ENCODE peak calls at places on chromosomes 7 and 10, in ten cellular contexts. One of them, this sample, is unnamed.

GRCh38 chr7:129295015-129295423 is 70.2 kb downstream of the AHCYL2 start:
- DNase-seq in substantia nigra: no peak
- DNase-seq in progenitor cell of endocrine pancreas: no peak
- DNase-seq in LHCN-M2: peak
- DNase-seq in activated T-helper 1 cell treated with Interleukin-2 at 50 U/mL for 16 hours: no peak
- DNase-seq in activated CD4-positive, alpha-beta T cell treated with anti-CD3 and anti-CD28 coated beads, Interleukin-2, amount 10 ng/mL, durations not matched to agents 7 days and 5 days: no peak
- DNase-seq in HCEC 1CT: peak
- DNase-seq in stimulated activated effector memory CD8-positive, alpha-beta T cell treated with anti-CD3 and anti-CD28 coated beads, Interleukin-12 subunit alpha, Interleukin-12 subunit beta, amount 100 ng/mL, for 72 hours: no peak
- DNase-seq in heart left ventricle: no peak
- DNase-seq in NCI-H226: no peak
- DNase-seq in this sample: no peak

GRCh38 chr7:154906201-154906600 is 96.7 kb downstream of the PAXIP1 start:
- DNase-seq in substantia nigra: no peak
- DNase-seq in progenitor cell of endocrine pancreas: no peak
- DNase-seq in LHCN-M2: no peak
- DNase-seq in activated T-helper 1 cell treated with Interleukin-2 at 50 U/mL for 16 hours: no peak
- DNase-seq in activated CD4-positive, alpha-beta T cell treated with anti-CD3 and anti-CD28 coated beads, Interleukin-2, amount 10 ng/mL, durations not matched to agents 7 days and 5 days: no peak
- DNase-seq in HCEC 1CT: no peak
- DNase-seq in stimulated activated effector memory CD8-positive, alpha-beta T cell treated with anti-CD3 and anti-CD28 coated beads, Interleukin-12 subunit alpha, Interleukin-12 subunit beta, amount 100 ng/mL, for 72 hours: no peak
- DNase-seq in heart left ventricle: no peak
- DNase-seq in NCI-H226: no peak
- DNase-seq in this sample: no peak

GRCh38 chr10:103816431-103816830 is 38.9 kb downstream of the SH3PXD2A start:
- DNase-seq in substantia nigra: no peak
- DNase-seq in progenitor cell of endocrine pancreas: no peak
- DNase-seq in LHCN-M2: no peak
- DNase-seq in activated T-helper 1 cell treated with Interleukin-2 at 50 U/mL for 16 hours: no peak
- DNase-seq in activated CD4-positive, alpha-beta T cell treated with anti-CD3 and anti-CD28 coated beads, Interleukin-2, amount 10 ng/mL, durations not matched to agents 7 days and 5 days: no peak
- DNase-seq in HCEC 1CT: no peak
- DNase-seq in stimulated activated effector memory CD8-positive, alpha-beta T cell treated with anti-CD3 and anti-CD28 coated beads, Interleukin-12 subunit alpha, Interleukin-12 subunit beta, amount 100 ng/mL, for 72 hours: no peak
- DNase-seq in heart left ventricle: no peak
- DNase-seq in NCI-H226: no peak
- DNase-seq in this sample: no peak

GRCh38 chr10:96964131-96964530 is 132.0 kb downstream of the LCOR start:
- DNase-seq in substantia nigra: no peak
- DNase-seq in progenitor cell of endocrine pancreas: no peak
- DNase-seq in LHCN-M2: no peak
- DNase-seq in activated T-helper 1 cell treated with Interleukin-2 at 50 U/mL for 16 hours: no peak
- DNase-seq in activated CD4-positive, alpha-beta T cell treated with anti-CD3 and anti-CD28 coated beads, Interleukin-2, amount 10 ng/mL, durations not matched to agents 7 days and 5 days: no peak
- DNase-seq in HCEC 1CT: no peak
- DNase-seq in stimulated activated effector memory CD8-positive, alpha-beta T cell treated with anti-CD3 and anti-CD28 coated beads, Interleukin-12 subunit alpha, Interleukin-12 subunit beta, amount 100 ng/mL, for 72 hours: no peak
- DNase-seq in heart left ventricle: no peak
- DNase-seq in NCI-H226: no peak
- DNase-seq in this sample: no peak

GRCh38 chr10:58275908-58276307 is 6.9 kb downstream of the CISD1 start:
- DNase-seq in substantia nigra: no peak
- DNase-seq in progenitor cell of endocrine pancreas: no peak
- DNase-seq in LHCN-M2: peak
- DNase-seq in activated T-helper 1 cell treated with Interleukin-2 at 50 U/mL for 16 hours: no peak
- DNase-seq in activated CD4-positive, alpha-beta T cell treated with anti-CD3 and anti-CD28 coated beads, Interleukin-2, amount 10 ng/mL, durations not matched to agents 7 days and 5 days: no peak
- DNase-seq in HCEC 1CT: peak
- DNase-seq in stimulated activated effector memory CD8-positive, alpha-beta T cell treated with anti-CD3 and anti-CD28 coated beads, Interleukin-12 subunit alpha, Interleukin-12 subunit beta, amount 100 ng/mL, for 72 hours: no peak
- DNase-seq in heart left ventricle: no peak
- DNase-seq in NCI-H226: peak
- DNase-seq in this sample: no peak

GRCh38 chr10:133162178-133162909 is 2.3 kb downstream of the KNDC1 start:
- DNase-seq in substantia nigra: peak
- DNase-seq in progenitor cell of endocrine pancreas: no peak
- DNase-seq in LHCN-M2: no peak
- DNase-seq in activated T-helper 1 cell treated with Interleukin-2 at 50 U/mL for 16 hours: no peak
- DNase-seq in activated CD4-positive, alpha-beta T cell treated with anti-CD3 and anti-CD28 coated beads, Interleukin-2, amount 10 ng/mL, durations not matched to agents 7 days and 5 days: no peak
- DNase-seq in HCEC 1CT: no peak
- DNase-seq in stimulated activated effector memory CD8-positive, alpha-beta T cell treated with anti-CD3 and anti-CD28 coated beads, Interleukin-12 subunit alpha, Interleukin-12 subunit beta, amount 100 ng/mL, for 72 hours: no peak
- DNase-seq in heart left ventricle: no peak
- DNase-seq in NCI-H226: peak
- DNase-seq in this sample: no peak

GRCh38 chr10:77541247-77541646 is 96.4 kb downstream of the KCNMA1 start:
- DNase-seq in substantia nigra: no peak
- DNase-seq in progenitor cell of endocrine pancreas: no peak
- DNase-seq in LHCN-M2: no peak
- DNase-seq in activated T-helper 1 cell treated with Interleukin-2 at 50 U/mL for 16 hours: no peak
- DNase-seq in activated CD4-positive, alpha-beta T cell treated with anti-CD3 and anti-CD28 coated beads, Interleukin-2, amount 10 ng/mL, durations not matched to agents 7 days and 5 days: no peak
- DNase-seq in HCEC 1CT: no peak
- DNase-seq in stimulated activated effector memory CD8-positive, alpha-beta T cell treated with anti-CD3 and anti-CD28 coated beads, Interleukin-12 subunit alpha, Interleukin-12 subunit beta, amount 100 ng/mL, for 72 hours: no peak
- DNase-seq in heart left ventricle: no peak
- DNase-seq in NCI-H226: no peak
- DNase-seq in this sample: no peak

GRCh38 chr10:48343871-48344598 is 37.6 kb downstream of the MAPK8 start:
- DNase-seq in substantia nigra: no peak
- DNase-seq in progenitor cell of endocrine pancreas: no peak
- DNase-seq in LHCN-M2: no peak
- DNase-seq in activated T-helper 1 cell treated with Interleukin-2 at 50 U/mL for 16 hours: no peak
- DNase-seq in activated CD4-positive, alpha-beta T cell treated with anti-CD3 and anti-CD28 coated beads, Interleukin-2, amount 10 ng/mL, durations not matched to agents 7 days and 5 days: no peak
- DNase-seq in HCEC 1CT: no peak
- DNase-seq in stimulated activated effector memory CD8-positive, alpha-beta T cell treated with anti-CD3 and anti-CD28 coated beads, Interleukin-12 subunit alpha, Interleukin-12 subunit beta, amount 100 ng/mL, for 72 hours: no peak
- DNase-seq in heart left ventricle: no peak
- DNase-seq in NCI-H226: no peak
- DNase-seq in this sample: no peak

GRCh38 chr10:70513848-70514309 is 35.3 kb downstream of the PALD1 start:
- DNase-seq in substantia nigra: no peak
- DNase-seq in progenitor cell of endocrine pancreas: no peak
- DNase-seq in LHCN-M2: no peak
- DNase-seq in activated T-helper 1 cell treated with Interleukin-2 at 50 U/mL for 16 hours: no peak
- DNase-seq in activated CD4-positive, alpha-beta T cell treated with anti-CD3 and anti-CD28 coated beads, Interleukin-2, amount 10 ng/mL, durations not matched to agents 7 days and 5 days: no peak
- DNase-seq in HCEC 1CT: no peak
- DNase-seq in stimulated activated effector memory CD8-positive, alpha-beta T cell treated with anti-CD3 and anti-CD28 coated beads, Interleukin-12 subunit alpha, Interleukin-12 subunit beta, amount 100 ng/mL, for 72 hours: no peak
- DNase-seq in heart left ventricle: peak
- DNase-seq in NCI-H226: no peak
- DNase-seq in this sample: no peak

GRCh38 chr7:142795339-142795863 is 24.6 kb downstream of the PRSS2 start:
- DNase-seq in substantia nigra: no peak
- DNase-seq in progenitor cell of endocrine pancreas: no peak
- DNase-seq in LHCN-M2: no peak
- DNase-seq in activated T-helper 1 cell treated with Interleukin-2 at 50 U/mL for 16 hours: peak
- DNase-seq in activated CD4-positive, alpha-beta T cell treated with anti-CD3 and anti-CD28 coated beads, Interleukin-2, amount 10 ng/mL, durations not matched to agents 7 days and 5 days: peak
- DNase-seq in HCEC 1CT: no peak
- DNase-seq in stimulated activated effector memory CD8-positive, alpha-beta T cell treated with anti-CD3 and anti-CD28 coated beads, Interleukin-12 subunit alpha, Interleukin-12 subunit beta, amount 100 ng/mL, for 72 hours: peak
- DNase-seq in heart left ventricle: no peak
- DNase-seq in NCI-H226: no peak
- DNase-seq in this sample: peak

GRCh38 chr10:24552346-24553016 is 171.2 kb downstream of the ARHGAP21 start:
- DNase-seq in substantia nigra: no peak
- DNase-seq in progenitor cell of endocrine pancreas: peak
- DNase-seq in LHCN-M2: peak
- DNase-seq in activated T-helper 1 cell treated with Interleukin-2 at 50 U/mL for 16 hours: no peak
- DNase-seq in activated CD4-positive, alpha-beta T cell treated with anti-CD3 and anti-CD28 coated beads, Interleukin-2, amount 10 ng/mL, durations not matched to agents 7 days and 5 days: peak
- DNase-seq in HCEC 1CT: no peak
- DNase-seq in stimulated activated effector memory CD8-positive, alpha-beta T cell treated with anti-CD3 and anti-CD28 coated beads, Interleukin-12 subunit alpha, Interleukin-12 subunit beta, amount 100 ng/mL, for 72 hours: no peak
- DNase-seq in heart left ventricle: no peak
- DNase-seq in NCI-H226: no peak
- DNase-seq in this sample: no peak

GRCh38 chr10:29370612-29371092 is 81.8 kb downstream of the LYZL1 start:
- DNase-seq in substantia nigra: no peak
- DNase-seq in progenitor cell of endocrine pancreas: no peak
- DNase-seq in LHCN-M2: peak
- DNase-seq in activated T-helper 1 cell treated with Interleukin-2 at 50 U/mL for 16 hours: no peak
- DNase-seq in activated CD4-positive, alpha-beta T cell treated with anti-CD3 and anti-CD28 coated beads, Interleukin-2, amount 10 ng/mL, durations not matched to agents 7 days and 5 days: no peak
- DNase-seq in HCEC 1CT: no peak
- DNase-seq in stimulated activated effector memory CD8-positive, alpha-beta T cell treated with anti-CD3 and anti-CD28 coated beads, Interleukin-12 subunit alpha, Interleukin-12 subunit beta, amount 100 ng/mL, for 72 hours: no peak
- DNase-seq in heart left ventricle: no peak
- DNase-seq in NCI-H226: peak
- DNase-seq in this sample: no peak

GRCh38 chr7:137903382-137904169 is 56.8 kb upstream of the DGKI start:
- DNase-seq in substantia nigra: peak
- DNase-seq in progenitor cell of endocrine pancreas: peak
- DNase-seq in LHCN-M2: peak
- DNase-seq in activated T-helper 1 cell treated with Interleukin-2 at 50 U/mL for 16 hours: peak
- DNase-seq in activated CD4-positive, alpha-beta T cell treated with anti-CD3 and anti-CD28 coated beads, Interleukin-2, amount 10 ng/mL, durations not matched to agents 7 days and 5 days: peak
- DNase-seq in HCEC 1CT: peak
- DNase-seq in stimulated activated effector memory CD8-positive, alpha-beta T cell treated with anti-CD3 and anti-CD28 coated beads, Interleukin-12 subunit alpha, Interleukin-12 subunit beta, amount 100 ng/mL, for 72 hours: peak
- DNase-seq in heart left ventricle: peak
- DNase-seq in NCI-H226: peak
- DNase-seq in this sample: peak

GRCh38 chr10:117543245-117543998 is 876 bp downstream of the EMX2 start:
- DNase-seq in substantia nigra: no peak
- DNase-seq in progenitor cell of endocrine pancreas: no peak
- DNase-seq in LHCN-M2: no peak
- DNase-seq in activated T-helper 1 cell treated with Interleukin-2 at 50 U/mL for 16 hours: no peak
- DNase-seq in activated CD4-positive, alpha-beta T cell treated with anti-CD3 and anti-CD28 coated beads, Interleukin-2, amount 10 ng/mL, durations not matched to agents 7 days and 5 days: no peak
- DNase-seq in HCEC 1CT: no peak
- DNase-seq in stimulated activated effector memory CD8-positive, alpha-beta T cell treated with anti-CD3 and anti-CD28 coated beads, Interleukin-12 subunit alpha, Interleukin-12 subunit beta, amount 100 ng/mL, for 72 hours: no peak
- DNase-seq in heart left ventricle: no peak
- DNase-seq in NCI-H226: no peak
- DNase-seq in this sample: no peak

GRCh38 chr10:70540089-70540788 is 61.7 kb downstream of the PALD1 start:
- DNase-seq in substantia nigra: no peak
- DNase-seq in progenitor cell of endocrine pancreas: no peak
- DNase-seq in LHCN-M2: no peak
- DNase-seq in activated T-helper 1 cell treated with Interleukin-2 at 50 U/mL for 16 hours: no peak
- DNase-seq in activated CD4-positive, alpha-beta T cell treated with anti-CD3 and anti-CD28 coated beads, Interleukin-2, amount 10 ng/mL, durations not matched to agents 7 days and 5 days: peak
- DNase-seq in HCEC 1CT: no peak
- DNase-seq in stimulated activated effector memory CD8-positive, alpha-beta T cell treated with anti-CD3 and anti-CD28 coated beads, Interleukin-12 subunit alpha, Interleukin-12 subunit beta, amount 100 ng/mL, for 72 hours: no peak
- DNase-seq in heart left ventricle: peak
- DNase-seq in NCI-H226: no peak
- DNase-seq in this sample: no peak

GRCh38 chr7:112137141-112138101 is 68.8 kb downstream of the DOCK4 start:
- DNase-seq in substantia nigra: no peak
- DNase-seq in progenitor cell of endocrine pancreas: no peak
- DNase-seq in LHCN-M2: no peak
- DNase-seq in activated T-helper 1 cell treated with Interleukin-2 at 50 U/mL for 16 hours: no peak
- DNase-seq in activated CD4-positive, alpha-beta T cell treated with anti-CD3 and anti-CD28 coated beads, Interleukin-2, amount 10 ng/mL, durations not matched to agents 7 days and 5 days: no peak
- DNase-seq in HCEC 1CT: no peak
- DNase-seq in stimulated activated effector memory CD8-positive, alpha-beta T cell treated with anti-CD3 and anti-CD28 coated beads, Interleukin-12 subunit alpha, Interleukin-12 subunit beta, amount 100 ng/mL, for 72 hours: no peak
- DNase-seq in heart left ventricle: no peak
- DNase-seq in NCI-H226: no peak
- DNase-seq in this sample: no peak

GRCh38 chr10:101050206-101051069 is 11.4 kb upstream of the KAZALD1 start:
- DNase-seq in substantia nigra: peak
- DNase-seq in progenitor cell of endocrine pancreas: peak
- DNase-seq in LHCN-M2: no peak
- DNase-seq in activated T-helper 1 cell treated with Interleukin-2 at 50 U/mL for 16 hours: peak
- DNase-seq in activated CD4-positive, alpha-beta T cell treated with anti-CD3 and anti-CD28 coated beads, Interleukin-2, amount 10 ng/mL, durations not matched to agents 7 days and 5 days: peak
- DNase-seq in HCEC 1CT: peak
- DNase-seq in stimulated activated effector memory CD8-positive, alpha-beta T cell treated with anti-CD3 and anti-CD28 coated beads, Interleukin-12 subunit alpha, Interleukin-12 subunit beta, amount 100 ng/mL, for 72 hours: peak
- DNase-seq in heart left ventricle: peak
- DNase-seq in NCI-H226: peak
- DNase-seq in this sample: peak

GRCh38 chr10:396535-397220 is 261.4 kb downstream of the ZMYND11 start:
- DNase-seq in substantia nigra: no peak
- DNase-seq in progenitor cell of endocrine pancreas: no peak
- DNase-seq in LHCN-M2: peak
- DNase-seq in activated T-helper 1 cell treated with Interleukin-2 at 50 U/mL for 16 hours: no peak
- DNase-seq in activated CD4-positive, alpha-beta T cell treated with anti-CD3 and anti-CD28 coated beads, Interleukin-2, amount 10 ng/mL, durations not matched to agents 7 days and 5 days: no peak
- DNase-seq in HCEC 1CT: no peak
- DNase-seq in stimulated activated effector memory CD8-positive, alpha-beta T cell treated with anti-CD3 and anti-CD28 coated beads, Interleukin-12 subunit alpha, Interleukin-12 subunit beta, amount 100 ng/mL, for 72 hours: no peak
- DNase-seq in heart left ventricle: no peak
- DNase-seq in NCI-H226: no peak
- DNase-seq in this sample: no peak

This sample was measured in immature natural killer cell.